ENCODE peak calls at places on chromosome 4, in nine cellular contexts. One of them, this sample, is unnamed.

GRCh38 chr4:82599336-82599735 is 37.5 kb upstream of the TMEM150C start:
- DNase-seq in IMR-90: no peak
- DNase-seq in fibroblast of the aortic adventitia: no peak
- DNase-seq in cardiac muscle cell: no peak
- DNase-seq in lung: no peak
- DNase-seq in A673: no peak
- DNase-seq in HCT116: peak; percentile 1
- DNase-seq in cardiac fibroblast: no peak
- DNase-seq in OCI-LY7: peak; percentile 13
- DNase-seq in this sample: peak; percentile 15

GRCh38 chr4:85707591-85707990 is 232.6 kb downstream of the ARHGAP24 start:
- DNase-seq in IMR-90: no peak
- DNase-seq in fibroblast of the aortic adventitia: no peak
- DNase-seq in cardiac muscle cell: peak; percentile 15
- DNase-seq in lung: no peak
- DNase-seq in A673: peak; percentile 20
- DNase-seq in HCT116: no peak
- DNase-seq in cardiac fibroblast: no peak
- DNase-seq in OCI-LY7: peak; percentile 64
- DNase-seq in this sample: no peak

GRCh38 chr4:79526970-79527565 is 119.0 kb upstream of the GK2 start:
- DNase-seq in IMR-90: no peak
- DNase-seq in fibroblast of the aortic adventitia: no peak
- DNase-seq in cardiac muscle cell: no peak
- DNase-seq in lung: no peak
- DNase-seq in A673: no peak
- DNase-seq in HCT116: no peak
- DNase-seq in cardiac fibroblast: no peak
- DNase-seq in OCI-LY7: no peak
- DNase-seq in this sample: no peak

GRCh38 chr4:150348079-150348478 is 233.9 kb upstream of the MAB21L2 start:
- DNase-seq in IMR-90: peak; percentile 65
- DNase-seq in fibroblast of the aortic adventitia: peak; percentile 50
- DNase-seq in cardiac muscle cell: peak; percentile 47
- DNase-seq in lung: no peak
- DNase-seq in A673: peak; percentile 72
- DNase-seq in HCT116: peak; percentile 41
- DNase-seq in cardiac fibroblast: peak; percentile 57
- DNase-seq in OCI-LY7: no peak
- DNase-seq in this sample: peak; percentile 77

GRCh38 chr4:156837625-156838345 is 133.8 kb downstream of the PDGFC start:
- DNase-seq in IMR-90: no peak
- DNase-seq in fibroblast of the aortic adventitia: no peak
- DNase-seq in cardiac muscle cell: no peak
- DNase-seq in lung: no peak
- DNase-seq in A673: no peak
- DNase-seq in HCT116: no peak
- DNase-seq in cardiac fibroblast: no peak
- DNase-seq in OCI-LY7: no peak
- DNase-seq in this sample: no peak

GRCh38 chr4:8594097-8595038 is 1.8 kb downstream of the CPZ start:
- DNase-seq in IMR-90: peak; percentile 72
- DNase-seq in fibroblast of the aortic adventitia: peak; percentile 82
- DNase-seq in cardiac muscle cell: peak; percentile 80
- DNase-seq in lung: peak; percentile 63
- DNase-seq in A673: peak; percentile 55
- DNase-seq in HCT116: peak; percentile 64
- DNase-seq in cardiac fibroblast: peak; percentile 80
- DNase-seq in OCI-LY7: peak; percentile 44
- DNase-seq in this sample: peak; percentile 52

GRCh38 chr4:106869551-106869950 is 166.6 kb downstream of the DKK2 start:
- DNase-seq in IMR-90: no peak
- DNase-seq in fibroblast of the aortic adventitia: no peak
- DNase-seq in cardiac muscle cell: peak; percentile 14
- DNase-seq in lung: no peak
- DNase-seq in A673: no peak
- DNase-seq in HCT116: no peak
- DNase-seq in cardiac fibroblast: no peak
- DNase-seq in OCI-LY7: no peak
- DNase-seq in this sample: peak; percentile 90

GRCh38 chr4:39367166-39367565 is 1.0 kb upstream of the RFC1 start:
- DNase-seq in IMR-90: no peak
- DNase-seq in fibroblast of the aortic adventitia: no peak
- DNase-seq in cardiac muscle cell: no peak
- DNase-seq in lung: no peak
- DNase-seq in A673: no peak
- DNase-seq in HCT116: no peak
- DNase-seq in cardiac fibroblast: no peak
- DNase-seq in OCI-LY7: no peak
- DNase-seq in this sample: no peak

GRCh38 chr4:166065324-166065723 is 192.3 kb downstream of the TLL1 start:
- DNase-seq in IMR-90: no peak
- DNase-seq in fibroblast of the aortic adventitia: no peak
- DNase-seq in cardiac muscle cell: no peak
- DNase-seq in lung: no peak
- DNase-seq in A673: no peak
- DNase-seq in HCT116: no peak
- DNase-seq in cardiac fibroblast: no peak
- DNase-seq in OCI-LY7: no peak
- DNase-seq in this sample: peak; percentile 69

GRCh38 chr4:126568652-126569580 is 1063.8 kb upstream of the INTU start:
- DNase-seq in IMR-90: no peak
- DNase-seq in fibroblast of the aortic adventitia: no peak
- DNase-seq in cardiac muscle cell: no peak
- DNase-seq in lung: no peak
- DNase-seq in A673: peak; percentile 5
- DNase-seq in HCT116: no peak
- DNase-seq in cardiac fibroblast: no peak
- DNase-seq in OCI-LY7: no peak
- DNase-seq in this sample: no peak

GRCh38 chr4:159460408-159460807 is 357.5 kb downstream of the RAPGEF2 start:
- DNase-seq in IMR-90: peak; percentile 20
- DNase-seq in fibroblast of the aortic adventitia: no peak
- DNase-seq in cardiac muscle cell: no peak
- DNase-seq in lung: no peak
- DNase-seq in A673: no peak
- DNase-seq in HCT116: no peak
- DNase-seq in cardiac fibroblast: no peak
- DNase-seq in OCI-LY7: no peak
- DNase-seq in this sample: no peak

GRCh38 chr4:186878203-186878800 is 154.6 kb upstream of the FAT1 start:
- DNase-seq in IMR-90: no peak
- DNase-seq in fibroblast of the aortic adventitia: no peak
- DNase-seq in cardiac muscle cell: no peak
- DNase-seq in lung: no peak
- DNase-seq in A673: no peak
- DNase-seq in HCT116: no peak
- DNase-seq in cardiac fibroblast: no peak
- DNase-seq in OCI-LY7: no peak
- DNase-seq in this sample: no peak

GRCh38 chr4:22129454-22130075 is 181.0 kb upstream of the KCNIP4 start:
- DNase-seq in IMR-90: peak; percentile 26
- DNase-seq in fibroblast of the aortic adventitia: peak; percentile 67
- DNase-seq in cardiac muscle cell: peak; percentile 63
- DNase-seq in lung: no peak
- DNase-seq in A673: peak; percentile 37
- DNase-seq in HCT116: peak; percentile 7
- DNase-seq in cardiac fibroblast: peak; percentile 58
- DNase-seq in OCI-LY7: no peak
- DNase-seq in this sample: peak; percentile 57

GRCh38 chr4:68342139-68342538 is 7.8 kb downstream of the YTHDC1 start:
- DNase-seq in IMR-90: peak; percentile 73
- DNase-seq in fibroblast of the aortic adventitia: peak; percentile 46
- DNase-seq in cardiac muscle cell: peak; percentile 70
- DNase-seq in lung: no peak
- DNase-seq in A673: peak; percentile 10
- DNase-seq in HCT116: no peak
- DNase-seq in cardiac fibroblast: peak; percentile 74
- DNase-seq in OCI-LY7: no peak
- DNase-seq in this sample: peak; percentile 71

DNA sequence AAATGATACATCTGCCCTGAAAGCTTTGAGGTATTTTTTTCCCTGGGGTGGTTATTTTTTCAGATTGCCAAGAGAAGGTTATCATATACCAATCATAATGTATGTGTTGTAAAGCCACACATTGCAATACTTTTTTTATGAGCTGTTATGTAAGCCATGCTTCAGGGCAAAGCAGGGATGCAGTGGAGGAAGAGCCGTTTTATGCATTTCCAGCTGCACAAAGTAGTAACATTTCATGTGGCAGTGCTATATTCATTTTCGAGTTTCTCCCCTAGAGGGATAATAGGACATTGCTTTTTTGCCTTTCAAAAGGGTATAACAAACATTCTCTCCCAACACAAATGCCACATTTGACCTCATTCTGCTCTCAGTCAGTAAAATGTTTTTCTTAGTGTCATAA is 68.5 kb downstream of the GALNT7 start:
- DNase-seq in IMR-90: no peak
- DNase-seq in fibroblast of the aortic adventitia: no peak
- DNase-seq in cardiac muscle cell: no peak
- DNase-seq in lung: no peak
- DNase-seq in A673: peak; percentile 47
- DNase-seq in HCT116: no peak
- DNase-seq in cardiac fibroblast: no peak
- DNase-seq in OCI-LY7: no peak
- DNase-seq in this sample: no peak
- TF ChIP-seq CTCF in IMR-90: no peak
- TF ChIP-seq CTCF in fibroblast of the aortic adventitia: no peak
- TF ChIP-seq CTCF in cardiac muscle cell: no peak
- TF ChIP-seq CTCF in lung: no peak
- TF ChIP-seq CTCF in A673: peak; percentile 30
- TF ChIP-seq CTCF in HCT116: no peak
- TF ChIP-seq CTCF in cardiac fibroblast: no peak
- TF ChIP-seq CTCF in OCI-LY7: no peak
- TF ChIP-seq CTCF in this sample: no peak

GRCh38 chr4:80931645-80932215 is 98.8 kb upstream of the BMP3 start:
- DNase-seq in IMR-90: no peak
- DNase-seq in fibroblast of the aortic adventitia: peak; percentile 51
- DNase-seq in cardiac muscle cell: peak; percentile 32
- DNase-seq in lung: no peak
- DNase-seq in A673: no peak
- DNase-seq in HCT116: no peak
- DNase-seq in cardiac fibroblast: peak; percentile 20
- DNase-seq in OCI-LY7: no peak
- DNase-seq in this sample: no peak
- H3K4me3 ChIP-seq in IMR-90: no peak overlapping the region
- H3K4me3 ChIP-seq in fibroblast of the aortic adventitia: no peak overlapping the region
- H3K4me3 ChIP-seq in cardiac muscle cell: no peak overlapping the region
- H3K4me3 ChIP-seq in lung: no peak overlapping the region
- H3K4me3 ChIP-seq in A673: no peak overlapping the region
- H3K4me3 ChIP-seq in HCT116: no peak overlapping the region
- H3K4me3 ChIP-seq in cardiac fibroblast: no peak overlapping the region
- H3K4me3 ChIP-seq in OCI-LY7: no peak overlapping the region
- H3K4me3 ChIP-seq in this sample: no peak overlapping the region

GRCh38 chr4:177441803-177442622 is at the start of gene AGA:
- DNase-seq in IMR-90: peak; percentile 93
- DNase-seq in fibroblast of the aortic adventitia: peak; percentile 93
- DNase-seq in cardiac muscle cell: peak; percentile 96
- DNase-seq in lung: peak; percentile 97
- DNase-seq in A673: peak; percentile 97
- DNase-seq in HCT116: peak; percentile 86
- DNase-seq in cardiac fibroblast: peak; percentile 95
- DNase-seq in OCI-LY7: peak; percentile 97
- DNase-seq in this sample: peak; percentile 97

GRCh38 chr4:177436456-177436855 is 5.8 kb downstream of the AGA start:
- DNase-seq in IMR-90: no peak
- DNase-seq in fibroblast of the aortic adventitia: no peak
- DNase-seq in cardiac muscle cell: no peak
- DNase-seq in lung: no peak
- DNase-seq in A673: no peak
- DNase-seq in HCT116: no peak
- DNase-seq in cardiac fibroblast: no peak
- DNase-seq in OCI-LY7: no peak
- DNase-seq in this sample: no peak

GRCh38 chr4:177442623-177443155 is 452 bp upstream of the AGA start:
- DNase-seq in IMR-90: no peak
- DNase-seq in fibroblast of the aortic adventitia: no peak
- DNase-seq in cardiac muscle cell: peak; percentile 24
- DNase-seq in lung: no peak
- DNase-seq in A673: peak; percentile 1
- DNase-seq in HCT116: no peak
- DNase-seq in cardiac fibroblast: peak; percentile 19
- DNase-seq in OCI-LY7: peak; percentile 61
- DNase-seq in this sample: peak; percentile 14

GRCh38 chr4:177444911-177445736 is 2.9 kb upstream of the AGA start:
- DNase-seq in IMR-90: no peak
- DNase-seq in fibroblast of the aortic adventitia: no peak
- DNase-seq in cardiac muscle cell: no peak
- DNase-seq in lung: no peak
- DNase-seq in A673: no peak
- DNase-seq in HCT116: no peak
- DNase-seq in cardiac fibroblast: no peak
- DNase-seq in OCI-LY7: no peak
- DNase-seq in this sample: no peak

GRCh38 chr4:177441061-177441802 is 1.0 kb downstream of the AGA start:
- DNase-seq in IMR-90: peak; percentile 28
- DNase-seq in fibroblast of the aortic adventitia: peak; percentile 53
- DNase-seq in cardiac muscle cell: peak; percentile 57
- DNase-seq in lung: no peak
- DNase-seq in A673: peak; percentile 60
- DNase-seq in HCT116: no peak
- DNase-seq in cardiac fibroblast: peak; percentile 35
- DNase-seq in OCI-LY7: peak; percentile 79
- DNase-seq in this sample: peak; percentile 64
- TF ChIP-seq CTCF in IMR-90: no peak
- TF ChIP-seq CTCF in fibroblast of the aortic adventitia: peak; percentile 25
- TF ChIP-seq CTCF in cardiac muscle cell: peak; percentile 14
- TF ChIP-seq CTCF in lung: no peak
- TF ChIP-seq CTCF in A673: peak; percentile 44
- TF ChIP-seq CTCF in HCT116: no peak
- TF ChIP-seq CTCF in cardiac fibroblast: no peak
- TF ChIP-seq CTCF in OCI-LY7: peak; percentile 58
- TF ChIP-seq CTCF in this sample: peak; percentile 43

DNA sequence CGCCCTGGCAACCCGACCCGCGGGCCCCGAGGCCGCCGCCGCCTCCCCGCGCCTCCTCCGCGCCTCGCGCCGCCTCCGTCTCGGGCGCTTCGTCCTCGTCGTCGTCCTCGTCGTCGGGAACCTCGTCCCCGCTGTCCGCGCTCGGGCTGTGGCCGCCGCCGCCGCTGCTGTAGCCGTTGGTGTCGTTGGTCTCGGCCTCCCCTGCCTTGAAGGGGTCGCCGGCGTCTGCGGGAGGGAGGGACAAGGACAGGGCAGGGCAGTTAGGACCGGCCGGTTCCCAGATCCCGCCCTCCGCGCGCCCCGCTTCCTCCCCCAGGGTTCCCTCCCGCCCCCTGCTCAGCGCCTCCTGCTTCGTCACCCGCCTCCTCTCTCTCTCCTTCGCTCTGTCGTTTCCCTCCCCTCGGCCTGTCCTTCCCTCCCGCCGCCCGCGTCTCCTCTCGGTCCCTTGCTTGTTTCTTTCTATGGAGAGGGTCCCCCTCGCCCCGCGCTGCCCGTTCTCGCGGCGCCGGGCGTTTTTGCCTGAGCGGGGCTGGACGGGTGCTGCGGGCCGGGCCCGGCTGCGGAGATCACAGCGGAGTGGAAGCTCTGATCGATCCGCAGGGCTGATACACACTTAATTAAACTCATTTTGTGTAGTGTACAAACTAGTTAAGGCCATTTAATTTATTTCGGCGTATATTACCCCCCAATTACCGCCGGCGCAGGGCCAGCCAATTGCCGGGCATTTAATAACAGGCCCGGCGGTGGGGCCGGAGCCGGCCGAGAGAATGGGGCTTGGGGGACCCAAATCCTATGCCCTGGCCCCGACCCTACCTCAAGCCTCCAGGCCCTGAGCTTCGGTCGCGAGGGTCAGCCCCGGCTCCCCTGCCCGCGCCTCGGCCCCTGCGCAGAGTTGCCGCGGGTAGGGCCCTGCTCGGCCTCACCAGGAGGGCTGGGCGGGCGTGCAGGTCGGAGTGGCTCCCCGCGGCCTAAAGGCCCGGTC is 2.4 kb downstream of the NKX1-1 start:
- DNase-seq in IMR-90: no peak
- DNase-seq in fibroblast of the aortic adventitia: no peak
- DNase-seq in cardiac muscle cell: no peak
- DNase-seq in lung: no peak
- DNase-seq in A673: no peak
- DNase-seq in HCT116: no peak
- DNase-seq in cardiac fibroblast: no peak
- DNase-seq in OCI-LY7: no peak
- DNase-seq in this sample: no peak
- H3K4me3 ChIP-seq in IMR-90: no peak overlapping the region
- H3K4me3 ChIP-seq in fibroblast of the aortic adventitia: no peak overlapping the region
- H3K4me3 ChIP-seq in cardiac muscle cell: no peak overlapping the region
- H3K4me3 ChIP-seq in lung: no peak overlapping the region
- H3K4me3 ChIP-seq in A673: no peak overlapping the region
- H3K4me3 ChIP-seq in HCT116: no peak overlapping the region
- H3K4me3 ChIP-seq in cardiac fibroblast: no peak overlapping the region
- H3K4me3 ChIP-seq in OCI-LY7: no peak overlapping the region
- H3K4me3 ChIP-seq in this sample: no peak overlapping the region

This sample was measured in epithelial cell of esophagus.